ENCODE peak calls at places on chromosomes 4 and X, in eight cellular contexts. One of them, this sample, is unnamed.

GRCh38 chrX:3403748-3404147 is 57.3 kb upstream of the MXRA5 start:
- DNase-seq in aorta: no peak
- DNase-seq in right lobe of liver: no peak
- DNase-seq in left ventricle myocardium inferior: no peak
- DNase-seq in HCT116: no peak
- DNase-seq in CD4-positive, CD25-positive, alpha-beta regulatory T cell: no peak
- DNase-seq in heart left ventricle: no peak
- DNase-seq in cardiac muscle cell: no peak
- DNase-seq in this sample: no peak

GRCh38 chr4:118284169-118284568 is 68.6 kb downstream of the PRSS12 start:
- DNase-seq in left ventricle myocardium inferior: no peak
- DNase-seq in right lobe of liver: no peak
- DNase-seq in cardiac muscle cell: no peak
- DNase-seq in HCT116: no peak
- DNase-seq in aorta: no peak
- DNase-seq in heart left ventricle: no peak
- DNase-seq in CD4-positive, CD25-positive, alpha-beta regulatory T cell: no peak
- DNase-seq in this sample: no peak

GRCh38 chr4:110904435-110905050 is 281.7 kb upstream of the PITX2 start:
- DNase-seq in right lobe of liver: no peak
- DNase-seq in HCT116: peak; percentile 0
- DNase-seq in left ventricle myocardium inferior: no peak
- DNase-seq in cardiac muscle cell: no peak
- DNase-seq in aorta: no peak
- DNase-seq in CD4-positive, CD25-positive, alpha-beta regulatory T cell: no peak
- DNase-seq in heart left ventricle: no peak
- DNase-seq in this sample: no peak

GRCh38 chrX:131792356-131792749 is 230.7 kb upstream of the STK26 start:
- DNase-seq in heart left ventricle: peak; percentile 27
- DNase-seq in cardiac muscle cell: no peak
- DNase-seq in CD4-positive, CD25-positive, alpha-beta regulatory T cell: no peak
- DNase-seq in right lobe of liver: peak; percentile 88
- DNase-seq in aorta: peak; percentile 93
- DNase-seq in HCT116: no peak
- DNase-seq in left ventricle myocardium inferior: no peak
- DNase-seq in this sample: peak; percentile 90

GRCh38 chr4:170589597-170590191 is 499.9 kb upstream of the AADAT start:
- DNase-seq in right lobe of liver: no peak
- DNase-seq in left ventricle myocardium inferior: no peak
- DNase-seq in cardiac muscle cell: peak; percentile 5
- DNase-seq in heart left ventricle: no peak
- DNase-seq in aorta: no peak
- DNase-seq in HCT116: peak; percentile 51
- DNase-seq in CD4-positive, CD25-positive, alpha-beta regulatory T cell: no peak
- DNase-seq in this sample: peak; percentile 52

GRCh38 chr4:166324321-166324720 is 451.3 kb downstream of the TLL1 start:
- DNase-seq in CD4-positive, CD25-positive, alpha-beta regulatory T cell: no peak
- DNase-seq in left ventricle myocardium inferior: no peak
- DNase-seq in cardiac muscle cell: peak; percentile 10
- DNase-seq in heart left ventricle: no peak
- DNase-seq in right lobe of liver: no peak
- DNase-seq in HCT116: peak; percentile 37
- DNase-seq in aorta: no peak
- DNase-seq in this sample: peak; percentile 70

GRCh38 chrX:1392376-1393130 is 640 bp upstream of the SLC25A6 start:
- DNase-seq in HCT116: no peak
- DNase-seq in cardiac muscle cell: peak; percentile 70
- DNase-seq in CD4-positive, CD25-positive, alpha-beta regulatory T cell: no peak
- DNase-seq in aorta: peak; percentile 85
- DNase-seq in heart left ventricle: peak; percentile 85
- DNase-seq in right lobe of liver: peak; percentile 78
- DNase-seq in left ventricle myocardium inferior: peak; percentile 69
- DNase-seq in this sample: peak; percentile 84

GRCh38 chrX:131394384-131394783 is 105.3 kb upstream of the IGSF1 start:
- DNase-seq in right lobe of liver: no peak
- DNase-seq in heart left ventricle: no peak
- DNase-seq in HCT116: peak; percentile 10
- DNase-seq in aorta: no peak
- DNase-seq in cardiac muscle cell: no peak
- DNase-seq in CD4-positive, CD25-positive, alpha-beta regulatory T cell: no peak
- DNase-seq in left ventricle myocardium inferior: no peak
- DNase-seq in this sample: no peak

GRCh38 chrX:50971390-50971789 is 60.9 kb downstream of the BMP15 start:
- DNase-seq in left ventricle myocardium inferior: no peak
- DNase-seq in HCT116: peak; percentile 12
- DNase-seq in CD4-positive, CD25-positive, alpha-beta regulatory T cell: no peak
- DNase-seq in heart left ventricle: no peak
- DNase-seq in aorta: no peak
- DNase-seq in cardiac muscle cell: no peak
- DNase-seq in right lobe of liver: no peak
- DNase-seq in this sample: no peak

GRCh38 chrX:54066841-54067240 is 22.6 kb upstream of the PHF8 start:
- DNase-seq in aorta: no peak
- DNase-seq in heart left ventricle: no peak
- DNase-seq in left ventricle myocardium inferior: no peak
- DNase-seq in right lobe of liver: no peak
- DNase-seq in cardiac muscle cell: no peak
- DNase-seq in HCT116: no peak
- DNase-seq in CD4-positive, CD25-positive, alpha-beta regulatory T cell: no peak
- DNase-seq in this sample: no peak

GRCh38 chrX:129697204-129697829 is 41.5 kb upstream of the XPNPEP2 start:
- DNase-seq in left ventricle myocardium inferior: no peak
- DNase-seq in heart left ventricle: no peak
- DNase-seq in HCT116: no peak
- DNase-seq in CD4-positive, CD25-positive, alpha-beta regulatory T cell: no peak
- DNase-seq in right lobe of liver: no peak
- DNase-seq in cardiac muscle cell: no peak
- DNase-seq in aorta: no peak
- DNase-seq in this sample: no peak

GRCh38 chrX:137926090-137926489 is 360.2 kb downstream of the ZIC3 start:
- DNase-seq in cardiac muscle cell: peak; percentile 39
- DNase-seq in left ventricle myocardium inferior: no peak
- DNase-seq in heart left ventricle: no peak
- DNase-seq in HCT116: no peak
- DNase-seq in CD4-positive, CD25-positive, alpha-beta regulatory T cell: no peak
- DNase-seq in right lobe of liver: no peak
- DNase-seq in aorta: no peak
- DNase-seq in this sample: no peak

GRCh38 chrX:133254666-133255065 is 36.5 kb upstream of the TFDP3 start:
- DNase-seq in heart left ventricle: no peak
- DNase-seq in HCT116: no peak
- DNase-seq in CD4-positive, CD25-positive, alpha-beta regulatory T cell: no peak
- DNase-seq in right lobe of liver: no peak
- DNase-seq in aorta: no peak
- DNase-seq in left ventricle myocardium inferior: no peak
- DNase-seq in cardiac muscle cell: no peak
- DNase-seq in this sample: no peak

GRCh38 chrX:23331701-23332100 is 2.9 kb upstream of the PTCHD1 start:
- DNase-seq in left ventricle myocardium inferior: no peak
- DNase-seq in right lobe of liver: no peak
- DNase-seq in heart left ventricle: no peak
- DNase-seq in CD4-positive, CD25-positive, alpha-beta regulatory T cell: no peak
- DNase-seq in cardiac muscle cell: peak; percentile 14
- DNase-seq in HCT116: no peak
- DNase-seq in aorta: no peak
- DNase-seq in this sample: no peak

GRCh38 chr4:11259837-11260236 is 168.9 kb downstream of the HS3ST1 start:
- DNase-seq in HCT116: no peak
- DNase-seq in right lobe of liver: no peak
- DNase-seq in cardiac muscle cell: no peak
- DNase-seq in aorta: no peak
- DNase-seq in heart left ventricle: no peak
- DNase-seq in CD4-positive, CD25-positive, alpha-beta regulatory T cell: no peak
- DNase-seq in left ventricle myocardium inferior: no peak
- DNase-seq in this sample: no peak

GRCh38 chrX:129144172-129145038 is 378.9 kb downstream of the SMARCA1 start:
- DNase-seq in cardiac muscle cell: no peak
- DNase-seq in HCT116: no peak
- DNase-seq in left ventricle myocardium inferior: no peak
- DNase-seq in right lobe of liver: no peak
- DNase-seq in heart left ventricle: no peak
- DNase-seq in CD4-positive, CD25-positive, alpha-beta regulatory T cell: no peak
- DNase-seq in aorta: no peak
- DNase-seq in this sample: no peak

GRCh38 chrX:45912316-45912715 is 632.9 kb downstream of the ZNF674 start:
- DNase-seq in right lobe of liver: no peak
- DNase-seq in CD4-positive, CD25-positive, alpha-beta regulatory T cell: no peak
- DNase-seq in cardiac muscle cell: no peak
- DNase-seq in heart left ventricle: no peak
- DNase-seq in aorta: no peak
- DNase-seq in HCT116: no peak
- DNase-seq in left ventricle myocardium inferior: no peak
- DNase-seq in this sample: no peak

GRCh38 chrX:17968367-17968766 is 107.3 kb upstream of the RAI2 start:
- DNase-seq in cardiac muscle cell: no peak
- DNase-seq in aorta: no peak
- DNase-seq in HCT116: no peak
- DNase-seq in heart left ventricle: no peak
- DNase-seq in left ventricle myocardium inferior: no peak
- DNase-seq in CD4-positive, CD25-positive, alpha-beta regulatory T cell: no peak
- DNase-seq in right lobe of liver: no peak
- DNase-seq in this sample: no peak

DNA sequence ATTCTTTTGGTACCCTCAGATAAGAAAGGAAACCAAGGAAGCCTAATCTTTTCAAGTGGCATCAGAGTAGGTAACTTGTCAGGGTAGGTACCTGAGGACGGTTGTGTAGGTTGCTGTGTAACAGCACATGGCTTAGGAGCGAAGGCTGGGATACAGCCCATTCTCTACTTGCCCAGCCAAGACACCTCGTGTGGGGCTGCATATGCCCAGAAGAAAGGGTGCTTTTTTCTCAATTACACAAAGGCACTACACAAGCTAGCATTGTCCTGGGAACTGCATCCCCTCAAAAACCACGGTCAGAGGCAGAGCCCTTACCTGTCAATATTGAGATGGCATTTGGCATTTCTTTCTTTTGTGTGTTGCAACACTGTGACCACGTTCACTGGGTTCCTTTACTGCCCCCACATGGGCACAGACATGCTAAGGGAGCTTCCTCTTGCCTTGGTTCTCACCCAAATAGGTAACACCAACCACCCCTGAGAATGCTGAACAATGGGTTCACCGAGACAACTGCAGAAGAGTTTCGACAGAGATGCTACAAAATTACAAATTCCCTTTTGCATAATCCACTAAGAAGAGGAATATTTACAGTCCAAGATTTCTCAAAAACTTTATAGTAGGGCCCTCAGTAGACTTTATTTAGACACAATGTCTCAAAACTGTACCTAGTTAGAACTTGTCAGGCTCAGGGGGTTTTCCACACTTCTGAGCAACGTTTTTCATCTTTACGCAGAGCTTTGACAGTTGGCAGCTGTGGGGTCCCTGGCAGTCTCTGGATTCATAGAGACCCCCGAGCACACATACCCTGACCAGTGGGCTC is 35.8 kb upstream of the TNIP3 start:
- DNase-seq in CD4-positive, CD25-positive, alpha-beta regulatory T cell: no peak
- DNase-seq in right lobe of liver: no peak
- DNase-seq in cardiac muscle cell: no peak
- DNase-seq in HCT116: no peak
- DNase-seq in aorta: no peak
- DNase-seq in heart left ventricle: no peak
- DNase-seq in left ventricle myocardium inferior: no peak
- DNase-seq in this sample: no peak
- H3K4me3 ChIP-seq in CD4-positive, CD25-positive, alpha-beta regulatory T cell: peak overlapping the region; percentile 64
- H3K4me3 ChIP-seq in right lobe of liver: no peak overlapping the region
- H3K4me3 ChIP-seq in cardiac muscle cell: no peak overlapping the region
- H3K4me3 ChIP-seq in HCT116: no peak overlapping the region
- H3K4me3 ChIP-seq in aorta: no peak overlapping the region
- H3K4me3 ChIP-seq in heart left ventricle: no peak overlapping the region
- H3K4me3 ChIP-seq in left ventricle myocardium inferior: no peak overlapping the region
- H3K4me3 ChIP-seq in this sample: no peak overlapping the region

GRCh38 chrX:19789782-19790181 is 97.6 kb downstream of the SH3KBP1 start:
- DNase-seq in HCT116: no peak
- DNase-seq in CD4-positive, CD25-positive, alpha-beta regulatory T cell: no peak
- DNase-seq in cardiac muscle cell: no peak
- DNase-seq in left ventricle myocardium inferior: no peak
- DNase-seq in heart left ventricle: no peak
- DNase-seq in aorta: no peak
- DNase-seq in right lobe of liver: no peak
- DNase-seq in this sample: no peak
- H3K27ac ChIP-seq in HCT116: no peak overlapping the region
- H3K27ac ChIP-seq in CD4-positive, CD25-positive, alpha-beta regulatory T cell: peak overlapping the region; percentile 14
- H3K27ac ChIP-seq in cardiac muscle cell: no peak overlapping the region
- H3K27ac ChIP-seq in left ventricle myocardium inferior: no peak overlapping the region
- H3K27ac ChIP-seq in heart left ventricle: no peak overlapping the region
- H3K27ac ChIP-seq in aorta: no peak overlapping the region
- H3K27ac ChIP-seq in right lobe of liver: no peak overlapping the region
- H3K27ac ChIP-seq in this sample: peak overlapping the region; percentile 32

GRCh38 chr4:55272102-55272501 is 73.9 kb upstream of the SRD5A3 start:
- DNase-seq in CD4-positive, CD25-positive, alpha-beta regulatory T cell: no peak
- DNase-seq in cardiac muscle cell: no peak
- DNase-seq in HCT116: no peak
- DNase-seq in heart left ventricle: no peak
- DNase-seq in left ventricle myocardium inferior: no peak
- DNase-seq in aorta: no peak
- DNase-seq in right lobe of liver: no peak
- DNase-seq in this sample: no peak

GRCh38 chr4:55272576-55272975 is 73.5 kb upstream of the SRD5A3 start:
- DNase-seq in CD4-positive, CD25-positive, alpha-beta regulatory T cell: no peak
- DNase-seq in HCT116: no peak
- DNase-seq in cardiac muscle cell: no peak
- DNase-seq in left ventricle myocardium inferior: no peak
- DNase-seq in aorta: no peak
- DNase-seq in right lobe of liver: no peak
- DNase-seq in heart left ventricle: no peak
- DNase-seq in this sample: peak; percentile 21

GRCh38 chr4:55278316-55278715 is 67.7 kb upstream of the SRD5A3 start:
- DNase-seq in right lobe of liver: no peak
- DNase-seq in HCT116: no peak
- DNase-seq in left ventricle myocardium inferior: no peak
- DNase-seq in aorta: no peak
- DNase-seq in CD4-positive, CD25-positive, alpha-beta regulatory T cell: no peak
- DNase-seq in heart left ventricle: no peak
- DNase-seq in cardiac muscle cell: no peak
- DNase-seq in this sample: no peak

DNA sequence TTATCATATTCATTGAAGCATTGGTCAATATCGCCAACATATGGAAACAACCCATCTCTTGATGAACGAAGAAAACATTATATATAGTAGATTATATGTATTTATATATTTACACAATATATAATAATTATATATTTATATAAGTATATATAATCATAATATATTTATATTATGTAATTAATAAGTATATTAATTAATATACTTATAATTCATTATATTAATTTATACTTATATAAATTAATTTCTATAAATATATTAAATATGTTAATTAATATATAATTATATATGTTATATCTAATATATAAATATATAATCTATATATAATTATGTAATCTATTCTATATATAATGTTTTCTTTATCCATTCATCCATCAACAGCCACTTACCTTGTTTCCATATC is 69.0 kb upstream of the SRD5A3 start:
- DNase-seq in heart left ventricle: no peak
- DNase-seq in HCT116: no peak
- DNase-seq in aorta: no peak
- DNase-seq in right lobe of liver: no peak
- DNase-seq in cardiac muscle cell: no peak
- DNase-seq in left ventricle myocardium inferior: no peak
- DNase-seq in CD4-positive, CD25-positive, alpha-beta regulatory T cell: no peak
- DNase-seq in this sample: no peak
- H3K9me3 ChIP-seq in heart left ventricle: peaks cover 3% of the 10 kb centered on the region
- H3K9me3 ChIP-seq in HCT116: no peaks in the 10 kb centered on the region
- H3K9me3 ChIP-seq in aorta: no peaks in the 10 kb centered on the region
- H3K9me3 ChIP-seq in right lobe of liver: no peaks in the 10 kb centered on the region
- H3K9me3 ChIP-seq in cardiac muscle cell: no peaks in the 10 kb centered on the region
- H3K9me3 ChIP-seq in left ventricle myocardium inferior: peaks cover 11% of the 10 kb centered on the region
- H3K9me3 ChIP-seq in CD4-positive, CD25-positive, alpha-beta regulatory T cell: no peaks in the 10 kb centered on the region
- H3K9me3 ChIP-seq in this sample: no peaks in the 10 kb centered on the region

GRCh38 chrX:153032397-153033118 is 23.7 kb upstream of the PNMA3 start:
- DNase-seq in aorta: peak; percentile 82
- DNase-seq in right lobe of liver: peak; percentile 78
- DNase-seq in HCT116: peak; percentile 21
- DNase-seq in cardiac muscle cell: peak; percentile 57
- DNase-seq in left ventricle myocardium inferior: peak; percentile 74
- DNase-seq in heart left ventricle: peak; percentile 64
- DNase-seq in CD4-positive, CD25-positive, alpha-beta regulatory T cell: peak; percentile 33
- DNase-seq in this sample: peak; percentile 77
- H3K4me3 ChIP-seq in aorta: no peak overlapping the region
- H3K4me3 ChIP-seq in right lobe of liver: peak overlapping the region; percentile 28
- H3K4me3 ChIP-seq in HCT116: peak overlapping the region; percentile 26
- H3K4me3 ChIP-seq in cardiac muscle cell: peak overlapping the region; percentile 19
- H3K4me3 ChIP-seq in left ventricle myocardium inferior: peak overlapping the region; percentile 58
- H3K4me3 ChIP-seq in heart left ventricle: peak overlapping the region; percentile 49
- H3K4me3 ChIP-seq in CD4-positive, CD25-positive, alpha-beta regulatory T cell: peak overlapping the region; percentile 51
- H3K4me3 ChIP-seq in this sample: no peak overlapping the region

This sample was measured in WERI-Rb-1.